ENCODE peak calls at places on chromosome 13, in seven cellular contexts. G, O, Q, S, V, F and T are unnamed samples. For H3K27me3, the result is how much of the 10 kb centered on the place peaks cover.

GRCh38 chr13:106464076-106464475 is 71.4 kb downstream of the EFNB2 start:
- DNase-seq in G (no peak), Q (no peak), O (no peak), F (no peak), V (peak), S (no peak), T (no peak)

GRCh38 chr13:67100723-67101122 is 129.4 kb downstream of the PCDH9 start:
- DNase-seq in G (no peak), V (no peak), S (peak), O (no peak), F (no peak), Q (no peak), T (no peak)

GRCh38 chr13:49608932-49609331 is 19.4 kb upstream of the ARL11 start:
- DNase-seq in V (no peak), S (no peak), F (no peak), G (no peak), Q (no peak), O (no peak), T (no peak)

GRCh38 chr13:76799696-76800095 is 86.5 kb downstream of the KCTD12 start:
- DNase-seq in S (no peak), G (no peak), O (peak), F (no peak), V (no peak), Q (no peak), T (no peak)

GRCh38 chr13:59483441-59484116 is 680.1 kb downstream of the DIAPH3 start:
- DNase-seq in S (peak), O (no peak), V (peak), F (no peak), G (no peak), Q (no peak), T (no peak)

GRCh38 chr13:112879283-112879833 is 89.7 kb upstream of the MCF2L start:
- DNase-seq in F (no peak), O (no peak), Q (no peak), G (no peak), S (no peak), V (peak), T (no peak)

GRCh38 chr13:112060899-112061366 is 6.0 kb upstream of the SOX1 start:
- DNase-seq in Q (no peak), V (no peak), F (no peak), S (peak), G (no peak), O (no peak), T (no peak)

GRCh38 chr13:66887088-66887487 is 343.0 kb downstream of the PCDH9 start:
- DNase-seq in G (no peak), S (no peak), O (no peak), Q (no peak), F (peak), V (peak), T (no peak)

GRCh38 chr13:98214707-98215106 is 37.6 kb upstream of the RNF113B start:
- DNase-seq in G (no peak), F (no peak), O (peak), Q (no peak), S (no peak), V (no peak), T (peak)

GRCh38 chr13:20400774-20401173 is 124.9 kb downstream of the CRYL1 start:
- DNase-seq in O (peak), S (no peak), V (peak), F (no peak), Q (no peak), G (no peak), T (peak)

GRCh38 chr13:44651209-44651608 is 75.1 kb upstream of the TSC22D1 start:
- DNase-seq in G (no peak), F (no peak), S (peak), V (no peak), O (no peak), Q (no peak), T (no peak)

GRCh38 chr13:20191902-20192469 is 752 bp downstream of the GJB2 start:
- DNase-seq in G (no peak), F (no peak), Q (no peak), V (no peak), O (peak), S (peak), T (peak)

GRCh38 chr13:60363288-60363687 is 33.7 kb upstream of the TDRD3 start:
- DNase-seq in S (no peak), V (no peak), F (no peak), O (no peak), Q (no peak), G (no peak), T (no peak)

GRCh38 chr13:79212064-79212619 is 193.9 kb downstream of the RBM26 start:
- DNase-seq in F (no peak), V (no peak), S (no peak), G (no peak), O (no peak), Q (no peak), T (no peak)

GRCh38 chr13:113837554-113838355 is 26.1 kb downstream of the GAS6 start:
- DNase-seq in V (peak), S (no peak), G (peak), O (peak), Q (no peak), F (peak), T (peak)

GRCh38 chr13:37443538-37443937 is 155.0 kb downstream of the POSTN start:
- DNase-seq in Q (no peak), O (no peak), F (peak), V (peak), G (no peak), S (no peak), T (peak)

GRCh38 chr13:100334209-100334608 is 245.3 kb downstream of the PCCA start:
- DNase-seq in S (no peak), O (no peak), G (no peak), Q (no peak), V (no peak), F (no peak), T (no peak)

GRCh38 chr13:50991624-50992610 is 82.3 kb downstream of the RNASEH2B start:
- DNase-seq in Q (peak), O (no peak), G (no peak), F (no peak), S (no peak), V (no peak), T (no peak)

GRCh38 chr13:50740052-50740741 is 103.3 kb downstream of the DLEU7 start:
- DNase-seq in Q (no peak), V (peak), G (no peak), F (no peak), S (no peak), O (no peak), T (no peak)

DNA sequence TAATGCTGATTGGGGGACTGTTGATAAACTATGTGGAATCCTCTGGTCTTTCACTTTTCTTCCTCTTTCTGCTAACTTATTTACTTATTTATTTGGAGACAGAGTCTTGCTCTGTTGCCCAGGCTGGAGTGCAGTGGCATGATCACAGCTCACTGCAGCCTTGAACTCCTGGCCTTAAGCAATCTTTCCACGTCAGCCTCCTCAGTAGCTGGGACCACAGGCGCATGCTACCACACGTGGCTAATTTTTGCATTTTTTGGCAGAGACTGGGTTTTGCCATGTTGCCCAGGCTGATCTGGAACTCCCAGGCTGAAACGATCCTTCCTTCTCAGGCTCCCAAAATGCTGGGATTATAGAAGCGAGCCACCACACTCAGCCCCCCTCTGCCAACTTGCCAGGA is 77.5 kb downstream of the ELF1 start:
- DNase-seq in F (no peak), O (no peak), Q (no peak), G (no peak), S (no peak), V (no peak), T (no peak)
- H3K27me3 ChIP-seq in F (under half), O (under half), Q (under half), G (under half), S (under half), V (under half), T (under half)

GRCh38 chr13:21834511-21834910 is 163.6 kb downstream of the FGF9 start:
- DNase-seq in G (no peak), Q (no peak), O (no peak), S (no peak), F (no peak), V (no peak), T (no peak)
- H3K27me3 ChIP-seq in G (under half), Q (under half), O (under half), S (under half), F (under half), V (under half), T (under half)

DNA sequence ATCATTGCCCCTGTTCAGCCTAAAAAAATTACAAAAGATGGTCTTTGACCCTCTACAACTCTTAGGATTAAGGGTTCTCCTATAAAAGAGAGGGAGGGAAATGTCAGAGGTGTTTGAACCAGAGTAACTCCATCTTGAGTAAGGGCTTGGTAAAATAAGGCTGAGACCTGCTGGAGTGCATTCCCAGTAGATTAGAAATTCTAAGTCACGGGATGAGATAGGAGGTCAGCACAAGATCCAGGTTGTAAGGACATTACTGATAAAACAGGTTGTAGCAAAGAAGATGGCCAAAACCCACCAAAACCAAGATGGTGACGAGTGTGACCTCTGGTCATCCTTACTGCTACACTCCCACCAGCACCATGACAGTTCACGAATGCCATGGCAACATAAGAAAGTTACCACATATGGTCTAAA is 48.7 kb upstream of the ANKRD10 start:
- DNase-seq in V (no peak), O (no peak), F (no peak), S (no peak), Q (no peak), G (no peak), T (no peak)
- H3K27me3 ChIP-seq in V (under half), O (under half), F (under half), S (under half), Q (under half), G (under half), T (under half)

GRCh38 chr13:39349391-39349790 is 253.6 kb downstream of the LHFPL6 start:
- DNase-seq in Q (no peak), O (no peak), V (no peak), F (no peak), G (no peak), S (no peak), T (no peak)

GRCh38 chr13:39353988-39354387 is 249.0 kb downstream of the LHFPL6 start:
- DNase-seq in F (no peak), O (no peak), V (peak), Q (no peak), G (no peak), S (no peak), T (peak)

GRCh38 chr13:39347926-39348901 is 254.8 kb downstream of the LHFPL6 start:
- DNase-seq in Q (no peak), V (no peak), O (no peak), S (peak), F (no peak), G (no peak), T (no peak)

DNA sequence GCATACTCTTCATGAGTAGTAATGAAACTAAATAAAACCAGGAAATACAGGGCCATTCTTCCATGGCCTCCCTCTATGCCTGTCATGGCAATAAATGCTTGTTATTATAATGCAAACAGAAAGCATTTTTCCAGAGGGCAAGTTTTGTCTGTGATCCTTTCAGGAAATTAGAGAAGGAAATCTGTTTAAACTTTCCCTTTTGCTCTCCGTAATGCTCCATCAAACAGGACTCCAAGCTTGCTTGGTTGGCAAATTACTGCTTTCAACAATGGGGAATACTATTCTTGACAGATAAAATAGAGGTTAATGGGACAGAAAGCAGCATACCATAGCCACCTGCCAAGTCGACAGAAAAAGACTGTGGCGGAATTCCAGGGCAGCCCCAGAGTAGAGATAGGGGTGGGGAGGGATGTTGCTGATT is 252.5 kb downstream of the LHFPL6 start:
- DNase-seq in F (no peak), V (no peak), S (peak), G (no peak), Q (no peak), O (no peak), T (no peak)
- H3K27me3 ChIP-seq in F (under half), V (under half), S (under half), G (under half), Q (under half), O (under half), T (under half)

GRCh38 chr13:57601536-57601935 is 30.0 kb upstream of the PCDH17 start:
- DNase-seq in Q (no peak), V (no peak), F (no peak), G (no peak), O (no peak), S (no peak), T (no peak)

DNA sequence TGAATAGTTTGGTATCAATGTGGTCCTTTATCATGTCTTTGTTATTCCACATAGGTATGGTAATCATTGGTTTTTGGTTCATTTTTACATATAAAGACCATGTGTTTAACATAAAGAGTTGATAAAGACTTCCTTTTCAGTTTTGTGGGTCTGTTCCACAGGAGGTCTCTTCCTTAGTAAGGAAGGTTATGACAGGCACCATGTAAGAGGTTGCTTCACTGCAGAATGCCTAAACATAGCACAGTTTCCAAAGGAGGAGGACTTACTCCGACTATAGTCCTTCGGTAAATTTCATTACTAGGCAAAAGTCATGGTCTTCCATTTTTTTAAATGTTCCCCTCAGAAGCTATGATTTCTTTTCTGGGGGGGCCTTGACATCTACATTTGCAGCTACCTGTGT is 27.1 kb upstream of the PCDH17 start:
- DNase-seq in F (no peak), V (no peak), S (no peak), Q (no peak), G (no peak), O (no peak), T (no peak)
- H3K27me3 ChIP-seq in F (under half), V (under half), S (under half), Q (under half), G (under half), O (under half), T (under half)

GRCh38 chr13:21672811-21673591 is 2.1 kb downstream of the FGF9 start:
- DNase-seq in S (no peak), Q (peak), V (no peak), O (no peak), F (no peak), G (no peak), T (no peak)
- H3K27me3 ChIP-seq in S (half or more), Q (under half), V (under half), O (half or more), F (under half), G (under half), T (half or more)

DNA sequence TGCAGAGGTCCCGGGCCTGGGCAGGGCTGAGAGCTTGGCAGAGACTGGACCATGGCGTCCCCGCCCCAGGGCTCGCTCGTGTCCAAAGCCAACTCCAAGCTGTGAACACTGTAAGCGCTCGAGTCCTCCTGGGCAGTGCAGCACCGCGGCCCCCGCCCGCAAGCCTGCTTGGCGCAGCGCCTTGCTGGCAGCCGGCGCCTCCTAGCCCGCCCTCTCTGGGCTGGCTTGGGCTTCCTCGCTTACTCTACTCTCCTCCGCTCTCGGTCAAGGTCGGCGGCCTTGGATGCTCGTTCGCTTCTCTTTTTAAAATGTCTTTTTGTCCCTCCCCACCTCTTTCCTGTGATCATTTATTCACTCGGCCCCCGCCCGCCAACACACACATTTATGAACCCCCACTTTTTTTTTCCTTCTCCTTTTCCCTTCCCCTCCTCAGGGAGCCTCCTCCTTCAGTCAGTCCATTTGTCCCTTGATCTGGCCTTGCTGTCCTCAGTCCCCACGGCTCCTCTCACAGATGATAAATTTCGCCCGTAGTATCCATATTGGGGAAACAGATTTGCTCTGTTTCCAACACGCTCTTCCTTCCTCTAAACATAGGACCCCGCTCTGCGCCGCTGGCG is 1.9 kb downstream of the GSX1 start:
- DNase-seq in S (peak), Q (no peak), V (no peak), O (no peak), G (no peak), F (no peak), T (no peak)
- H3K27me3 ChIP-seq in S (half or more), Q (under half), V (half or more), O (half or more), G (under half), F (half or more), T (half or more)